ENCODE peak calls at places on chromosomes 6 and 20, in six cellular contexts. L is right cardiac atrium, X is cardiac muscle cell, V is psoas muscle, B is lung, A is spleen. R is an unnamed sample. For H3K4me1, the result is how much of the 10 kb centered on the place peaks cover.

GRCh38 chr6:31541059-31541657 is 645 bp downstream of the DDX39B start:
- DNase-seq in L (peak), X (peak), V (peak), B (peak), A (no peak), R (no peak)

GRCh38 chr6:73180718-73181619 is 44.3 kb downstream of the KHDC1L start:
- DNase-seq in L (peak), X (peak), V (no peak), B (no peak), A (no peak), R (no peak)

GRCh38 chr6:73800997-73801396 is 105.0 kb downstream of the CD109 start:
- DNase-seq in L (no peak), X (no peak), V (no peak), B (no peak), A (no peak), R (no peak)

GRCh38 chr6:113630738-113631535 is 226.2 kb upstream of the MARCKS start:
- DNase-seq in L (peak), X (peak), V (no peak), B (no peak), A (no peak), R (no peak)

GRCh38 chr6:147567141-147567805 is 58.8 kb downstream of the SAMD5 start:
- DNase-seq in L (no peak), X (no peak), V (no peak), B (no peak), A (no peak), R (no peak)

GRCh38 chr20:33016581-33017109 is 9.1 kb downstream of the BPIFB2 start:
- DNase-seq in L (no peak), X (no peak), V (no peak), B (no peak), A (peak), R (no peak)

GRCh38 chr6:112929661-112930060 is 582.5 kb downstream of the RFPL4B start:
- DNase-seq in L (no peak), X (no peak), V (no peak), B (no peak), A (no peak), R (no peak)

GRCh38 chr6:18632670-18633410 is 245.7 kb downstream of the RNF144B start:
- DNase-seq in L (no peak), X (no peak), V (no peak), B (no peak), A (no peak), R (no peak)

GRCh38 chr6:38510205-38510604 is 129.5 kb downstream of the BTBD9 start:
- DNase-seq in L (no peak), X (no peak), V (no peak), B (no peak), A (no peak), R (no peak)

GRCh38 chr20:46923550-46923949 is 28.9 kb downstream of the EYA2 start:
- DNase-seq in L (no peak), X (no peak), V (no peak), B (no peak), A (no peak), R (no peak)

DNA sequence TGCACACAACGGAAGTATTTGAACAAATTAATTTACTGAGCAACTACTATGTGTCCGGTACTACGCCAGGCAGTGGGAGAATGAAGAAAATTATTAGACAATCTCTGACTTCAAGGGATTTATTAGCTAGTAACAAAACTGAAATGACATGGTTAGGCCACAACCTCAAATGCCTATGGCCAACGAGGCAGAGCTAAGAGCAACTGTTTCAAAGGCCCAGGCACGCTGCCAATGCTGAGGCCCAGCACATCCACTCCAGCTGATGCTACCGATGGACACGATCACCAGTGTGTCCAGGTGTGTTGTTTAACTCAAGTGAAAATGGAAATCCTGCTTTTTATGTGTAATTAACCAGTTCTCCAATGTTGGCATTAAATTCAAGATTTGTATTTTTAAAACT is 420.9 kb downstream of the PRKN start:
- DNase-seq in L (no peak), X (no peak), V (no peak), B (no peak), A (no peak), R (no peak)
- H3K27ac ChIP-seq in L (no peak), X (no peak), V (no peak), B (no peak), A (no peak), R (no peak)

GRCh38 chr6:158324136-158324535 is 11.9 kb downstream of the TULP4 start:
- DNase-seq in L (no peak), X (no peak), V (no peak), B (no peak), A (no peak), R (no peak)
- H3K4me1 ChIP-seq in L (under half), X (under half), V (under half), B (under half), A (half or more), R (under half)

DNA sequence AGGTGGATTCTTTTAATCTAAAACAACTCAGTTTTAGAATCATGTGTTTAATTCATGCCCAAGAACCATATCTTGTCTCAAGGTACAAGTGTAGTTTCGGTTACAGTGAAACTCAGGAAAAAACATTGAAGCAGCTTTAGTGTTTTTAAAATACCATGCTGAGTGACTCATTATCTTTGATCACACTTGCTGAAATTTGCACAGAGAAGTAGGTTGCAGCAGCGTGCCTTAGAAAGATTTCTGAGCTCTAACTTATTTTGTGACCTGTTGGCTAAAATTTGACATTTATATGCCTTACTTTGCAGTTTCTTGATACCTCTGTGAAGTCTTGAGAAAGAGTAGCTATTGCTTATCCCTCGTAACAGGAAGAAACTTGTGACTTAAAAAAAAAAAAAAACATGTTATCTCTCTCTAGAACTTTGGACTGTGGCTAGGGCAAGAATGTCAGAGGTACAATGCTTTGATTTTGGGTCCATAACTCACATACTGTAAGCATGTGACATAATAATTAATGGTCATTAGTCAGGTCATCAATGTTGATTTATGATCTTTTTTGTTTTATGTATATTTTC is 34.5 kb upstream of the FUCA2 start:
- DNase-seq in L (no peak), X (no peak), V (no peak), B (no peak), A (no peak), R (no peak)
- H3K27ac ChIP-seq in L (no peak), X (no peak), V (no peak), B (no peak), A (peak), R (no peak)

DNA sequence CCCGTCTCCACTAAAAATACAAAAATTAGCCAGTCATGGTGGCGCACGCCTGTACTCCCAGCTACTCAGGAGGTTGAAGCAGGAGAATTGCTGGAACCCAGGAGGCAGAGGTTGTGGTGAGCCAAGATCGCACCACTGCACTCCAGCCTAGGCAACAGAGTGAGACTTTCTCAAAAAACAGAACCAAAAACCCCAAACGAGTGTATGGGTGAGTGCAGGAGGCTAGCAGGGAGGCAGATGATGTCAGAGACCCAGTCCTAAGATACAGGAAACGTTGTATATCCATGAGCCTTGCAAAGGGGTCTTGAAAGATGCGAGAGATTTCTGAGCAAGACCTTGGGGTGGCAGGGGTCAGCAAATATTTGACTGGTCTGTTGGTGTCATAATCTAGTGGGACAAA is 136.2 kb downstream of the JARID2 start:
- DNase-seq in L (no peak), X (no peak), V (no peak), B (no peak), A (no peak), R (no peak)
- H3K4me1 ChIP-seq in L (under half), X (under half), V (under half), B (under half), A (half or more), R (under half)

GRCh38 chr6:7546832-7547714 is 5.6 kb downstream of the DSP start:
- DNase-seq in L (no peak), X (no peak), V (no peak), B (no peak), A (no peak), R (no peak)
- H3K27ac ChIP-seq in L (peak), X (peak), V (no peak), B (no peak), A (no peak), R (no peak)

GRCh38 chr20:62918830-62919229 is 7.5 kb downstream of the DIDO1 start:
- DNase-seq in L (no peak), X (no peak), V (no peak), B (no peak), A (no peak), R (no peak)
- H3K4me1 ChIP-seq in L (under half), X (under half), V (half or more), B (under half), A (half or more), R (under half)

DNA sequence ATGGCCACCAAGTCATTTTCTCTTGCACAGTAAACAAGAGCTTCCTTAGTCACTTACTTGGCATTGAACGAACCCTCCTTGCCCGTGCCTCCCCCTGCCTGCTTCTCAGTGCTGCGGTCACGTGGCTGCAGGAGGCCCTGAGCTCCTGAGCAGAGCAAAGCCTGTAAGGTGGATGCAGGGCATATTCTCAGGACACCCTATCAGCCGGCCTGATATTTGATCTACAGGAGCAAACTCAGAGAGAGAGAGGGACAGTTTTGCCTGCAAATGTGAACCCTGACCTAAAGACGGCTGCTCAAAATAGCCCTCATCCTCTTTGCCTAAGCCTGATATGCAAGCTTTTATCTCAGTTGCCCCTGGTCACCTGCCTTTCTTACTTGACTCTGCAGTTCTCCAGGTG is 93.0 kb upstream of the POPDC3 start:
- DNase-seq in L (no peak), X (peak), V (peak), B (no peak), A (no peak), R (no peak)
- H3K27ac ChIP-seq in L (no peak), X (peak), V (peak), B (no peak), A (no peak), R (no peak)

DNA sequence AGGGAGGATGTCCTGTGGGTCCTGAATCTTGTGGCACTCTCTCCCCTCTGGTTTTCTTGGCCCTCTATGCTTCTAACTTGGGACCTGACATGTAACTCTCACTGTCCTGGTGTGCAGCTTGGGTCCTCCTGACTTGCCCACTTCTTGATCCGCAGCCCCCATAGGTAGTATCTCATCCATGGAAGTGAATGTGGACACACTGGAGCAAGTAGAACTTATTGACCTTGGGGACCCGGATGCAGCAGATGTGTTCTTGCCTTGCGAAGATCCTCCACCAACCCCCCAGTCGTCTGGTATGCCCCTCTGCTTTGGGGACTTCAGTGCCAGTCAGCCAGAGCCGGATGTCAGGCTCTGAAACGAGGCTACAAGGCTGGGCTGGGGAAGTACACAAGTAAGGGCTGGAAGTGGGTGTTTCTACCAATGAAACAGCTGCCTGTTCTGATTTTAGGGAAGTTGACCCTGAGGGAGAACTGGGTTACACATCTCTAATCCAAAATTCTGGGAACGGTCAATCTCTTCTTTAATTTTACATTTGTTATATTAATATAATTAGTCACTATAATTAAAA is 641 bp downstream of the DBNDD2 start:
- DNase-seq in L (no peak), X (no peak), V (no peak), B (no peak), A (no peak), R (no peak)
- H3K4me1 ChIP-seq in L (under half), X (under half), V (under half), B (under half), A (under half), R (under half)

R was measured in kidney.